ENCODE peak calls at places on chromosomes 1 and 21, in seven cellular contexts. W, N, D, J, H, Z and R are unnamed samples.

GRCh38 chr1:183472488-183473285 is at the start of gene SMG7:
- DNase-seq in W (peak; percentile 50), N (no peak), D (no peak), J (peak; percentile 67), H (peak; percentile 42), Z (peak; percentile 63), R (no peak)

GRCh38 chr1:59596432-59596831 is 218.3 kb upstream of the HOOK1 start:
- DNase-seq in W (no peak), N (no peak), D (peak; percentile 16), J (no peak), H (no peak), Z (peak; percentile 56), R (no peak)

GRCh38 chr1:171245458-171246064 is 2.7 kb upstream of the FMO1 start:
- DNase-seq in W (no peak), N (no peak), D (peak; percentile 48), J (no peak), H (no peak), Z (no peak), R (peak; percentile 42)

GRCh38 chr1:33220701-33221384 is 35.4 kb upstream of the ZNF362 start:
- DNase-seq in W (no peak), N (no peak), D (no peak), J (no peak), H (no peak), Z (peak; percentile 40), R (no peak)

GRCh38 chr1:77014396-77014795 is 147.1 kb downstream of the ST6GALNAC5 start:
- DNase-seq in W (no peak), N (no peak), D (peak; percentile 16), J (peak; percentile 66), H (no peak), Z (no peak), R (no peak)

GRCh38 chr1:179883739-179884138 is 1.7 kb downstream of the TOR1AIP1 start:
- DNase-seq in W (peak; percentile 51), N (peak; percentile 41), D (no peak), J (no peak), H (no peak), Z (no peak), R (peak; percentile 8)

GRCh38 chr1:68375919-68376318 is 73.8 kb downstream of the RPE65 start:
- DNase-seq in W (no peak), N (no peak), D (no peak), J (no peak), H (no peak), Z (no peak), R (no peak)

GRCh38 chr1:93672069-93672468 is 9.6 kb downstream of the BCAR3 start:
- DNase-seq in W (no peak), N (no peak), D (peak; percentile 83), J (no peak), H (no peak), Z (peak; percentile 91), R (no peak)

GRCh38 chr21:42382915-42383314 is 12.9 kb downstream of the TMPRSS3 start:
- DNase-seq in W (no peak), N (no peak), D (no peak), J (peak; percentile 6), H (no peak), Z (no peak), R (no peak)

GRCh38 chr1:114342376-114342775 is 168.6 kb downstream of the TRIM33 start:
- DNase-seq in W (no peak), N (no peak), D (no peak), J (no peak), H (no peak), Z (no peak), R (no peak)

GRCh38 chr1:26429741-26430140 is 2.4 kb upstream of the DHDDS start:
- DNase-seq in W (no peak), N (no peak), D (no peak), J (no peak), H (no peak), Z (no peak), R (no peak)

GRCh38 chr1:204323887-204324286 is 35.8 kb downstream of the PLEKHA6 start:
- DNase-seq in W (no peak), N (peak; percentile 47), D (peak; percentile 45), J (no peak), H (no peak), Z (no peak), R (no peak)

GRCh38 chr1:39406533-39407478 is 84.6 kb upstream of the BMP8A start:
- DNase-seq in W (no peak), N (no peak), D (no peak), J (no peak), H (no peak), Z (no peak), R (no peak)